ENCODE peak calls at places on chromosomes 3 and 15, in ten cellular contexts. E is neuronal stem cell, X is HCT116, N is fibroblast of lung, B is MM.1S, L is neural progenitor cell, S is mesendoderm, P is PC-9, H is H1, I is endothelial cell of umbilical vein. V is an unnamed sample. For H3K36me3, the result is how much of the 10 kb centered on the place peaks cover.

GRCh38 chr15:81000626-81001179 is at the start of gene TLNRD1:
- DNase-seq in E (peak), X (peak), N (peak), B (peak), L (peak), S (peak), P (peak), H (peak), I (peak), V (peak)

GRCh38 chr15:101488300-101489164 is 975 bp downstream of the PCSK6 start:
- DNase-seq in E (peak), X (no peak), N (no peak), B (no peak), L (peak), S (no peak), P (no peak), H (peak), I (no peak), V (no peak)

GRCh38 chr15:77691607-77692006 is 58.9 kb upstream of the LINGO1 start:
- DNase-seq in E (no peak), X (no peak), N (no peak), B (no peak), L (no peak), S (no peak), P (no peak), H (no peak), I (no peak), V (no peak)

GRCh38 chr3:156812521-156813335 is 13.4 kb upstream of the LEKR1 start:
- DNase-seq in E (no peak), X (no peak), N (peak), B (no peak), L (no peak), S (peak), P (peak), H (no peak), I (peak), V (no peak)

GRCh38 chr3:129644836-129645235 is 38.4 kb upstream of the PLXND1 start:
- DNase-seq in E (no peak), X (no peak), N (no peak), B (no peak), L (no peak), S (no peak), P (no peak), H (no peak), I (no peak), V (no peak)

GRCh38 chr3:167350245-167350862 is 29.7 kb downstream of the ZBBX start:
- DNase-seq in E (peak), X (peak), N (peak), B (peak), L (peak), S (peak), P (peak), H (no peak), I (peak), V (no peak)

GRCh38 chr3:156150434-156151066 is 30.2 kb downstream of the KCNAB1 start:
- DNase-seq in E (peak), X (peak), N (peak), B (peak), L (peak), S (peak), P (peak), H (peak), I (peak), V (peak)

GRCh38 chr3:155809181-155809580 is 3.1 kb upstream of the C3orf33 start:
- DNase-seq in E (no peak), X (no peak), N (no peak), B (no peak), L (no peak), S (no peak), P (no peak), H (no peak), I (no peak), V (no peak)

GRCh38 chr3:168002786-168003368 is 92.8 kb downstream of the GOLIM4 start:
- DNase-seq in E (no peak), X (no peak), N (peak), B (no peak), L (no peak), S (no peak), P (no peak), H (no peak), I (peak), V (no peak)

GRCh38 chr3:39668420-39668819 is 141.0 kb upstream of the MYRIP start:
- DNase-seq in E (peak), X (peak), N (peak), B (peak), L (peak), S (peak), P (no peak), H (no peak), I (peak), V (peak)

GRCh38 chr3:195227871-195228270 is 43.1 kb downstream of the XXYLT1 start:
- DNase-seq in E (no peak), X (no peak), N (no peak), B (no peak), L (no peak), S (no peak), P (no peak), H (peak), I (no peak), V (no peak)

GRCh38 chr3:188943591-188943990 is 228.2 kb upstream of the TPRG1 start:
- DNase-seq in E (no peak), X (no peak), N (peak), B (no peak), L (no peak), S (no peak), P (no peak), H (no peak), I (no peak), V (no peak)

GRCh38 chr3:196237203-196237602 is 20.9 kb downstream of the SLC51A start:
- DNase-seq in E (no peak), X (no peak), N (no peak), B (no peak), L (no peak), S (no peak), P (no peak), H (no peak), I (no peak), V (peak)
- H3K4me2 ChIP-seq in E (no peak), X (no peak), N (no peak), B (no peak), L (no peak), S (no peak), P (no peak), H (no peak), I (no peak), V (no peak)

DNA sequence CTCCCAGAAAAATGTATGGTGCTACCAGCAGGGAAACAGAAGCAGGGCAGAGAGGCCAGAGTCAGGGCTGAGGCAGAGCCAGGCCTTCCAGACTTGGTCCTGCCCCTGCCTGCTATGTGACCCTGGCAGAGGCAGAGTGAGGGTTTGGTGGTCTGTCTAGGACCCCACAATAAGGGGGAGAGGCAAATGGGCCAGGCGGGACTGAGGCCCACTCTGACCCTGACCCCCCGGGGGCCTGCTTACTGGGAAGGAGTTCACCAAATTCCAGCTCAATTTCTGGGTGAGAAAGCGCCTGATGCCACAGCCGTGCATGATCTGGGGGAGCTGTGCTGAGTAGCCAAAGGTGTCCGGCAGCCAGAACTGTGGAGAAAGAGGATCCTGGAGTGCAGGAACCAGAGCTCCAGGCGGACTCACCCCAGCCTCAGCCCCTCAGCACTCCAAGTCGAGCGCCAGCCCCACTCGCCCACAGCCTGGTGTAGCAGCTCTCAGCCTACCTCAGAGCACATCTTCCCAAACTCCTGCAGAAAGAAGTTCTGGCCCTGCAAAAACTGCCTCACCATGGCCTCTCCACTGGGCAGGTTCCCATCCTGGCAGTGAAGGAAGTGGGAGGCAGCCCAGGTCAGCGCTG is 6.9 kb downstream of the MAN2C1 start:
- DNase-seq in E (no peak), X (no peak), N (no peak), B (no peak), L (no peak), S (no peak), P (no peak), H (no peak), I (no peak), V (no peak)
- H3K36me3 ChIP-seq in E (half or more), X (under half), N (under half), B (under half), L (under half), S (under half), P (under half), H (under half), I (under half), V (half or more)

GRCh38 chr15:65421360-65422215 is 1.2 kb downstream of the IGDCC4 start:
- DNase-seq in E (peak), X (no peak), N (peak), B (no peak), L (peak), S (peak), P (no peak), H (peak), I (no peak), V (no peak)
- H3K27ac ChIP-seq in E (peak), X (no peak), N (no peak), B (no peak), L (peak), S (peak), P (no peak), H (peak), I (no peak), V (no peak)

DNA sequence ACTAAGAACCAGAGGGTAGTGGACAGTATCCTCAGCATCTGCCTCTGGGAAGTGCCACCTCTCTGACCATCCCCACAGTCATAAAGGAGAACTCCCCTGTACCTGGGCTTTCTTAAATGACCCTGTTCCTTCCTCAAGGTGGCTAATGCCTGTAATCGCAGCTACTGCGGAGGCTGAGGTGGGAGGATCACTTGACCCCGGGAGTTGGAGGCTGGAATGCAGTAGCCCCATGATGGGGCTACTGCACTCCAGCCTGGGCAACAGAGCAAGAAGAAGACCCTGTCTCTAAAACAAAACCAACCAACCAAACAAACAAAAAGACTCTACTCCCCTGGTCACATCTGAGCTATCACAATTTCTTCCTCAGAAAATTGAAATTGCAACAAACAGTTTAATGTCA is 848 bp upstream of the BUB1B start:
- DNase-seq in E (no peak), X (no peak), N (no peak), B (no peak), L (no peak), S (no peak), P (no peak), H (no peak), I (no peak), V (no peak)
- H3K4me2 ChIP-seq in E (no peak), X (peak), N (no peak), B (peak), L (no peak), S (no peak), P (peak), H (no peak), I (no peak), V (peak)

V was measured in DND-41.